ENCODE peak calls at places on chromosomes 5 and 9, in four cellular contexts. T, L, U and Y are unnamed samples.

GRCh38 chr5:77356740-77357139 is 135.4 kb downstream of the WDR41 start:
- DNase-seq in T (peak; percentile 59), L (peak; percentile 58), U (peak; percentile 65), Y (peak; percentile 24)

GRCh38 chr9:137201205-137201868 is 796 bp upstream of the TPRN start:
- DNase-seq in T (peak; percentile 27), L (no peak), U (no peak), Y (no peak)

GRCh38 chr5:148471379-148471778 is 87.6 kb downstream of the FBXO38 start:
- DNase-seq in T (no peak), L (peak; percentile 46), U (peak; percentile 14), Y (peak; percentile 86)

GRCh38 chr5:103293719-103294118 is 35.2 kb downstream of the MACIR start:
- DNase-seq in T (no peak), L (no peak), U (no peak), Y (no peak)

GRCh38 chr9:135531096-135531495 is 9.9 kb downstream of the LCN1 start:
- DNase-seq in T (no peak), L (no peak), U (no peak), Y (no peak)

GRCh38 chr9:20929276-20929675 is 102.2 kb downstream of the HACD4 start:
- DNase-seq in T (no peak), L (no peak), U (no peak), Y (no peak)

GRCh38 chr5:141934099-141934844 is 10.6 kb downstream of the DELE1 start:
- DNase-seq in T (no peak), L (peak; percentile 56), U (peak; percentile 14), Y (no peak)

GRCh38 chr5:59768204-59769040 is 125.1 kb downstream of the PDE4D start:
- DNase-seq in T (peak; percentile 70), L (peak; percentile 87), U (peak; percentile 33), Y (peak; percentile 65)

GRCh38 chr5:158715592-158715991 is 384.1 kb downstream of the EBF1 start:
- DNase-seq in T (no peak), L (no peak), U (no peak), Y (no peak)

GRCh38 chr5:158716668-158717067 is 383.0 kb downstream of the EBF1 start:
- DNase-seq in T (no peak), L (no peak), U (no peak), Y (peak; percentile 37)

GRCh38 chr5:158720316-158720715 is 379.4 kb downstream of the EBF1 start:
- DNase-seq in T (no peak), L (no peak), U (no peak), Y (no peak)

GRCh38 chr5:158722940-158723339 is 376.8 kb downstream of the EBF1 start:
- DNase-seq in T (no peak), L (no peak), U (no peak), Y (no peak)

DNA sequence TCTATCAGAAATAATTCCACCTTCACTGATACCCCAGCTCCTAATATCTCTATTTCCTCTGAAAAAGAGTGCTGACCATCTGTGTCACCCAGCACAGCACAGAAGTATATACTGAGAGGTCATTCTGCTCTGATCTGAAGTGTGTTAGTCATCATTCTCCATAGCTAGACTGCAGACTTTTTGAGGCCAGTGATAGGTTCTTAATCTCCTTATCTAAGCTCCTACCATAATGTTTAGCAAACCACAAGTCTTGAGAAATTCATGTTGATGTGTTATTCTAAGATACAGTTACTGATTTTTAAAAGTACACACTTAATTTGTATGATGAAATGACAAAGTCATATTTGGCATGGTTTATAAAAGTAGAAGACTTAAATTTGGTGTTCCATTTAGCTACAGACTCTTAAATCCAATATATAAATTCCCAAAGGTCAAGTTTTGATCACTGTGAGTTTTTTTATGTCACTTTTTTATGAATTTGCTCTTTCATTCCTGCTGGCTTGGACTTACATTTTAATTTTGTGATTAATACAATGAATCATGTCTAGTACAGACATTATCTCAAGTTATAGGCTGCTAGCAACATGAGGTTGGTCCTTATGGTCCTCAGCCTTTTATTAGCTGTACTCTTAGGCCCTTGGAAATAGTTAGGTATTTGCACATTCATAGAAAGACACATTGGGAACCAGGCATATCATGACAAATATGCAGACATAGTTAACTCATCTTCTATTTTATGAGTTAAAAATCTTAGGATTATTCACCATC is 380.8 kb downstream of the EBF1 start:
- DNase-seq in T (peak; percentile 81), L (peak; percentile 76), U (peak; percentile 21), Y (no peak)
- H3K9ac ChIP-seq in T (no peak overlapping the region), L (no peak overlapping the region), U (no peak overlapping the region), Y (no peak overlapping the region)

GRCh38 chr5:159763564-159763963 is 152.7 kb upstream of the ADRA1B start:
- DNase-seq in T (no peak), L (no peak), U (no peak), Y (no peak)
- H3K4me2 ChIP-seq in T (no peak overlapping the region), L (peak overlapping the region; percentile 67), U (no peak overlapping the region), Y (no peak overlapping the region)

GRCh38 chr9:133701981-133702797 is 36.0 kb downstream of the SARDH start:
- DNase-seq in T (no peak), L (peak; percentile 15), U (peak; percentile 15), Y (no peak)

GRCh38 chr9:133701321-133701980 is 36.7 kb downstream of the SARDH start:
- DNase-seq in T (peak; percentile 43), L (no peak), U (no peak), Y (no peak)

GRCh38 chr9:133699546-133699945 is 38.6 kb downstream of the SARDH start:
- DNase-seq in T (no peak), L (no peak), U (no peak), Y (no peak)

GRCh38 chr9:133702798-133703570 is 35.2 kb downstream of the SARDH start:
- DNase-seq in T (no peak), L (no peak), U (no peak), Y (no peak)

DNA sequence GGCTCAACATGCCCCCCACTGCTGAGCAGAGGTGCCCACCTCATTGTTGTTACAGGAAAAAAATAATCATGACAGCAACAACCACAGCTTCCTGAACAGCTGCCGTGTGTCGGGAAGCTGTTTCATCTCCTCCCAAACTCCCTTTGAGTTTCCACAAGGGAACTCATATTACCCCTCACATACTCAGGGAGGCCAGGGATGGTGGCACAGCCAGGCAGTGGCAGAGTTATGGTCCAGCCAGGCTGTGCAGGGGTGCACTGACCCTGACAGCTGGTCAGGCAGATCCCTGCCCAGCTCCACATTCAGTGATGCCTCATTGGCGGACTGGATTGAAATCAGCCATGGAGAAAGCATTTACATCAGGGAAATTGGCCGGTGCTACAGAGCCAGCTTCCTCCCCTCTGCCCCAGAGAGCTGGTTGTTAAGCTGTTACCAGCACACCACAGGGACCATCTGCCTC is 37.3 kb downstream of the SARDH start:
- DNase-seq in T (no peak), L (no peak), U (no peak), Y (no peak)
- H2AFZ ChIP-seq in T (no peak overlapping the region), L (no peak overlapping the region), U (peak overlapping the region; percentile 21), Y (no peak overlapping the region)

DNA sequence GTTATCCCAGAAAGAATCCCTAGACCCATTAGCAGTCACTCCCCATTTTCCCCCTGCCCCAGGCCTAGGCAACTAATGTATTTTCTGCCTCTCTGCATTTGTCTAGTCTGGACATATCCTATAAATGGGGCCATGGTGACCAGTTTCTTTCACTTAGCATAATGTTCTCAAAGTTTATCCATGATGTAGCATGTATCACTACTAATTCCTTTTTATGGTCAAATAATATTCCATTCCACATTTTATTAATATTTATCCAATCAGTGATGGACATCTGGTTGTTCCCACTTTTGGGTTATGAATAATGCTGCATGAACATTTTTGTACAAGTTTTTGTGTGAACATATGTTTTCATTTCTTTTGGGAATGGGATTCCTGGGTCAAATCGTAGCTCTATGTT is 1.5 kb downstream of the FCHO2 start:
- DNase-seq in T (peak; percentile 20), L (no peak), U (no peak), Y (no peak)
- H3K9ac ChIP-seq in T (peak overlapping the region; percentile 91), L (peak overlapping the region; percentile 87), U (peak overlapping the region; percentile 69), Y (peak overlapping the region; percentile 78)

DNA sequence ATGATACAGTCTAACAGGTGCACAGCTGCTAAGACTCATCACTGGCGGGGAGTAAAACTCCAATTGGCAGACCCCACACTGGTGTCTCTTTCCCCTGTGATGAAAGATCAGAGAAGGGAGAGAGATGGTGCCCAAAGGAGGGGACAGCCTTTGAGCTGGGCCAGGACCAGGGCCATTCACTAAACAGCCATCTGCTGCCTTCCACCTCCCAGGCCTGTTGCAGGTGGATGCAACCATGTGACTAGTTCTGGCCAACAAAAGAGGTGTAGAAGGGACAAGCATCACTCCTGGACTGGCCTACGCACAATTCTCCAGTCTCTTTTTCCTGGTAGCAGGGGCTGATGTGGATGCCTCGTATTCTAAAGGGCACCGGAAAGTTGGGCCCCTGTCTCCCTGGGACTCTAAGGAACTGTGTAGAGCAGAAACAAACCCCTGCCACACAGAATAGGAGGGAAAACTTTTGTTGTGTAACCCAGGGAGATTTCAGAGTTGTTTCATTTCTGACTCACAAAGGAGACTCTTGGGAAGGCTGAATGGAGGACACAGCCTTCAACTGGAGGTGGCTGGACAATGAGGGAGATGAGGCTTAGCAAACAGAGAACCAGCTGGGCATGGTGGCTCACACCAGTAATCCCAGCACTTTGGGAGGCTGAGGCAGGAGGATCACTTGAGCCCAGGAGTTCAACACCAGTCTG is 26.9 kb downstream of the TNIP1 start:
- DNase-seq in T (peak; percentile 36), L (no peak), U (no peak), Y (no peak)
- H3K4me2 ChIP-seq in T (no peak overlapping the region), L (no peak overlapping the region), U (no peak overlapping the region), Y (no peak overlapping the region)

DNA sequence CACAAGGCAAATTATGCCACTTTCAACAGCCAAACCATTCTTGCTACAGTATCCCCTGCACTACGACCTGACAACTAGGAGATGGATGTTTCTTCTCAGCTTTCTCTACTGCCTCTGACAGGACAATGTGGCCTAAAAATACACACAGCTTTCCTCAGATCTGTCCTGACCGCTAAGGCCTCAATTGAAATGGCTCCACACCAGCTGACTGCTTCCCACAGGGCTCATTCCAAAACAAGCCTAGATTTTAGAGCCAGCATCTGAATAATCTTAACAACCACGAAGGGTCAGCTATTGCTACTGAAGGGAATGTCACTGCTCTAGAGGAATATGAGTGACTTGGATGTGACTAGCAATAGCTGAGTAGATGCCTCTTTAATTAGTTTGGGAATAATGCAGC is 450.4 kb downstream of the NR2F1-AS1 start:
- DNase-seq in T (no peak), L (peak; percentile 58), U (no peak), Y (no peak)
- H2AFZ ChIP-seq in T (no peak overlapping the region), L (no peak overlapping the region), U (no peak overlapping the region), Y (no peak overlapping the region)

GRCh38 chr5:79025054-79025465 is 40.0 kb upstream of the ARSB start:
- DNase-seq in T (peak; percentile 74), L (peak; percentile 32), U (peak; percentile 72), Y (peak; percentile 68)
- H3K9ac ChIP-seq in T (peak overlapping the region; percentile 43), L (peak overlapping the region; percentile 55), U (peak overlapping the region; percentile 72), Y (no peak overlapping the region)

DNA sequence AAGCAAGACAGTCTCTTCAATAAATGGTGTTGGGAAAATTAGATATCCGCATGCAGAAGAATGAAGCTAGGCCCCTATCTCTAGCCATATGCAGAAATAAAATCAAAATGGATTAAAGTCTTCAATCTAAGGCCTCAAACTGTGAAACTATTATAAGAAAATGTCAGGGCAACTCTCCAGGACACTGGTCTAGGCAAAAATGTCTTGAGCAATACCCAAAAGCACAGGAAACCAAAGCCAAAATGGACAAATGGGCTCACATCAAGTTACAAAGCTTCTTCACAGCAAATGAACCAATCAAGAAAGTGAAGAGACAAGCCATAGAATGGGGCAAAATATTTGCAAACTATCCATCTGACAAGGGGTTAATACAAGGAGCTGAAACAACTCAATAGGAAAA is 338.8 kb downstream of the NNT start:
- DNase-seq in T (no peak), L (no peak), U (no peak), Y (no peak)
- H3K4me2 ChIP-seq in T (no peak overlapping the region), L (no peak overlapping the region), U (no peak overlapping the region), Y (no peak overlapping the region)